ENCODE peak calls at places on chromosomes 13 and 19, in nine cellular contexts. M is ureter; E is mucosa of gallbladder; C is CD8-positive, alpha-beta T cell; N is stimulated activated CD4-positive, alpha-beta T cell treated with anti-CD3 and anti-CD28 coated beads, Interleukin-2, amount 100 ng/mL, for 48 hours; X is EL; A is cardiac fibroblast; G is KG1; H is Right ventricle myocardium superior. F is an unnamed sample.

GRCh38 chr13:70188567-70188966 is 80.3 kb upstream of the KLHL1 start:
- DNase-seq in E (peak; percentile 12), C (no peak), A (no peak), X (no peak), G (no peak), N (no peak), H (no peak), M (no peak), F (no peak)

GRCh38 chr19:16016226-16017137 is 59.8 kb upstream of the TPM4 start:
- DNase-seq in H (no peak), A (no peak), M (no peak), N (no peak), G (no peak), C (no peak), E (no peak), X (no peak), F (no peak)

GRCh38 chr19:57815247-57816075 is 748 bp upstream of the ZNF552 start:
- DNase-seq in G (no peak), C (no peak), A (no peak), X (no peak), M (no peak), N (no peak), E (no peak), H (no peak), F (no peak)

GRCh38 chr19:58009666-58010301 is 7.2 kb upstream of the ZNF606 start:
- DNase-seq in G (peak; percentile 92), X (peak; percentile 80), M (peak; percentile 91), A (peak; percentile 87), H (peak; percentile 90), C (peak; percentile 54), E (peak; percentile 94), N (peak; percentile 26), F (peak; percentile 39)

GRCh38 chr19:47713046-47714021 is at the start of gene EHD2:
- DNase-seq in G (peak; percentile 9), H (peak; percentile 84), C (peak; percentile 36), M (peak; percentile 79), E (peak; percentile 55), X (peak; percentile 80), N (peak; percentile 42), A (peak; percentile 89), F (peak; percentile 78)

GRCh38 chr19:47581605-47582319 is 8.8 kb upstream of the ZNF541 start:
- DNase-seq in M (peak; percentile 88), C (no peak), A (no peak), X (no peak), G (no peak), N (no peak), E (peak; percentile 44), H (no peak), F (no peak)

GRCh38 chr19:17576758-17577532 is 21.5 kb downstream of the COLGALT1 start:
- DNase-seq in C (no peak), G (no peak), X (peak; percentile 8), A (peak; percentile 55), M (no peak), H (peak; percentile 61), E (peak; percentile 38), N (no peak), F (peak; percentile 15)

GRCh38 chr19:15107056-15108010 is at the start of gene SYDE1:
- DNase-seq in X (peak; percentile 90), A (peak; percentile 82), N (no peak), G (no peak), H (peak; percentile 67), C (no peak), E (peak; percentile 26), M (peak; percentile 49), F (peak; percentile 80)

GRCh38 chr13:112445411-112446271 is 69.5 kb downstream of the SPACA7 start:
- DNase-seq in C (no peak), H (no peak), E (peak; percentile 8), G (no peak), A (no peak), M (no peak), X (no peak), N (no peak), F (no peak)

GRCh38 chr13:114167445-114167844 is 11.6 kb upstream of the CFAP97D2 start:
- DNase-seq in N (no peak), X (no peak), H (no peak), C (no peak), G (peak; percentile 27), A (no peak), E (no peak), M (no peak), F (peak; percentile 15)

GRCh38 chr19:19120308-19121156 is 17.7 kb downstream of the TMEM161A start:
- DNase-seq in H (peak; percentile 60), A (peak; percentile 86), N (no peak), E (peak; percentile 92), G (no peak), X (peak; percentile 80), C (no peak), M (peak; percentile 79), F (peak; percentile 49)

GRCh38 chr19:54047626-54048025 is 16.1 kb downstream of the VSTM1 start:
- DNase-seq in A (no peak), N (no peak), C (no peak), M (no peak), E (no peak), H (no peak), G (no peak), X (no peak), F (no peak)

GRCh38 chr19:54480048-54480447 is 7.0 kb upstream of the CDC42EP5 start:
- DNase-seq in X (no peak), A (no peak), H (no peak), N (no peak), E (no peak), G (no peak), C (no peak), M (no peak), F (no peak)

GRCh38 chr13:37608750-37609339 is 10.3 kb upstream of the POSTN start:
- DNase-seq in X (no peak), G (no peak), E (no peak), C (no peak), H (no peak), M (no peak), N (no peak), A (no peak), F (no peak)

GRCh38 chr13:30870049-30870884 is 35.8 kb upstream of the MEDAG start:
- DNase-seq in C (no peak), G (no peak), E (peak; percentile 67), A (peak; percentile 99), M (peak; percentile 60), H (peak; percentile 83), X (peak; percentile 99), N (peak; percentile 18), F (peak; percentile 99)

GRCh38 chr13:91017669-91018053 is 329.8 kb upstream of the MIR17HG start:
- DNase-seq in M (no peak), A (no peak), G (no peak), X (no peak), H (no peak), N (no peak), C (no peak), E (peak; percentile 40), F (no peak)

GRCh38 chr19:6930190-6930589 is 42.8 kb downstream of the ADGRE1 start:
- DNase-seq in M (no peak), A (no peak), E (no peak), N (no peak), G (no peak), C (no peak), X (no peak), H (no peak), F (no peak)

GRCh38 chr19:3618144-3618810 is 8.3 kb downstream of the CACTIN start:
- DNase-seq in X (peak; percentile 44), H (peak; percentile 86), M (no peak), N (peak; percentile 55), E (peak; percentile 57), C (peak; percentile 53), A (peak; percentile 60), G (no peak), F (peak; percentile 57)

F was measured in AG10803.